ENCODE peak calls at places on chromosome 11, in eight cellular contexts. Q is neural progenitor cell, W is tibial artery, G is left ventricle myocardium superior, C is iPS-NIHi11, U is fibroblast of villous mesenchyme, I is cardiac muscle cell, D is neural crest cell. R is an unnamed sample.

GRCh38 chr11:123628936-123629683 is 25.3 kb downstream of the SCN3B start:
- DNase-seq in Q (no peak), W (no peak), G (peak; percentile 73), C (no peak), U (peak; percentile 43), I (peak; percentile 86), D (no peak), R (no peak)

GRCh38 chr11:13644997-13645667 is 23.3 kb upstream of the FAR1 start:
- DNase-seq in Q (no peak), W (no peak), G (no peak), C (no peak), U (no peak), I (no peak), D (no peak), R (no peak)

GRCh38 chr11:108218912-108219783 is 3.3 kb downstream of the NPAT start:
- DNase-seq in Q (peak; percentile 60), W (no peak), G (no peak), C (no peak), U (no peak), I (no peak), D (no peak), R (no peak)

GRCh38 chr11:110565344-110565684 is 135.6 kb downstream of the FDX1 start:
- DNase-seq in Q (peak; percentile 40), W (no peak), G (no peak), C (no peak), U (peak; percentile 70), I (peak; percentile 63), D (no peak), R (no peak)

GRCh38 chr11:44748606-44749005 is 21.8 kb downstream of the TSPAN18 start:
- DNase-seq in Q (no peak), W (peak; percentile 45), G (no peak), C (no peak), U (no peak), I (no peak), D (no peak), R (no peak)

GRCh38 chr11:19879309-19880087 is 166.9 kb downstream of the NAV2 start:
- DNase-seq in Q (no peak), W (no peak), G (peak; percentile 65), C (no peak), U (no peak), I (no peak), D (no peak), R (no peak)

GRCh38 chr11:5336331-5336730 is 7.0 kb downstream of the OR51B5 start:
- DNase-seq in Q (no peak), W (no peak), G (no peak), C (no peak), U (peak; percentile 11), I (peak; percentile 3), D (no peak), R (no peak)

GRCh38 chr11:59839615-59840014 is 5.7 kb downstream of the CBLIF start:
- DNase-seq in Q (no peak), W (no peak), G (no peak), C (no peak), U (no peak), I (no peak), D (no peak), R (no peak)

GRCh38 chr11:19382131-19382611 is 141.4 kb upstream of the E2F8 start:
- DNase-seq in Q (peak; percentile 59), W (no peak), G (no peak), C (no peak), U (peak; percentile 16), I (peak; percentile 41), D (peak; percentile 37), R (no peak)

R was measured in T-helper 22 cell.